ENCODE peak calls at places on chromosomes 13 and 19, in seven cellular contexts. B, N, G, K, O, A and Y are unnamed samples.
A peak's percentile ranks its signal among the peaks of the same experiment; 100 is the strongest.

GRCh38 chr13:113211774-113212173 is 2.4 kb downstream of the CUL4A start:
- DNase-seq in O (no peak), G (no peak), B (no peak), N (no peak), A (no peak), K (no peak), Y (no peak)

GRCh38 chr13:39770514-39770913 is 115.1 kb downstream of the COG6 start:
- DNase-seq in B (no peak), O (no peak), A (no peak), N (no peak), K (no peak), G (no peak), Y (no peak)

GRCh38 chr13:21022694-21023325 is 38.6 kb downstream of the LATS2 start:
- DNase-seq in N (no peak), G (no peak), B (no peak), K (no peak), O (no peak), A (no peak), Y (no peak)

GRCh38 chr19:41223431-41224234 is 4.6 kb downstream of the AXL start:
- DNase-seq in K (peak; percentile 58), G (peak; percentile 58), N (no peak), A (no peak), B (peak; percentile 58), O (peak; percentile 62), Y (peak; percentile 79)

GRCh38 chr19:6161271-6161850 is 25.9 kb downstream of the ACSBG2 start:
- DNase-seq in N (no peak), A (no peak), G (no peak), O (no peak), B (no peak), K (no peak), Y (peak; percentile 7)

GRCh38 chr13:75929074-75929473 is 292.9 kb downstream of the LMO7 start:
- DNase-seq in B (no peak), K (no peak), O (no peak), G (no peak), N (no peak), A (no peak), Y (no peak)

GRCh38 chr13:45074721-45075120 is 45.6 kb upstream of the GTF2F2 start:
- DNase-seq in K (no peak), G (no peak), O (no peak), A (no peak), N (no peak), B (no peak), Y (no peak)

GRCh38 chr13:73754727-73755292 is 379.4 kb downstream of the KLF12 start:
- DNase-seq in K (peak; percentile 76), B (peak; percentile 17), A (peak; percentile 13), G (peak; percentile 17), N (peak; percentile 54), O (peak; percentile 32), Y (peak; percentile 50)

GRCh38 chr19:15641901-15642491 is 1.3 kb downstream of the CYP4F3 start:
- DNase-seq in A (no peak), G (no peak), N (no peak), K (no peak), O (no peak), B (no peak), Y (no peak)

GRCh38 chr13:83546476-83546875 is 335.8 kb downstream of the SLITRK1 start:
- DNase-seq in B (no peak), N (no peak), A (no peak), G (no peak), K (peak; percentile 9), O (no peak), Y (no peak)

GRCh38 chr13:112154301-112155060 is 87.5 kb downstream of the SOX1 start:
- DNase-seq in B (no peak), O (no peak), K (no peak), N (no peak), G (no peak), A (no peak), Y (no peak)

GRCh38 chr19:7152568-7152967 is 83.1 kb downstream of the ZNF557 start:
- DNase-seq in G (no peak), B (no peak), N (no peak), K (no peak), O (no peak), A (no peak), Y (no peak)

GRCh38 chr13:52179925-52180324 is 20.5 kb upstream of the NEK3 start:
- DNase-seq in G (no peak), A (no peak), N (no peak), K (no peak), O (no peak), B (no peak), Y (no peak)

GRCh38 chr13:110300090-110300815 is 6.7 kb downstream of the COL4A1 start:
- DNase-seq in K (no peak), G (no peak), B (no peak), N (no peak), A (no peak), O (no peak), Y (no peak)

GRCh38 chr19:46232029-46232428 is 2.5 kb downstream of the IGFL1 start:
- DNase-seq in O (no peak), K (no peak), A (no peak), N (no peak), B (no peak), G (no peak), Y (no peak)

GRCh38 chr13:49351871-49352270 is 92.0 kb downstream of the CAB39L start:
- DNase-seq in A (no peak), O (no peak), N (no peak), K (no peak), G (no peak), B (no peak), Y (no peak)

GRCh38 chr13:50644081-50644871 is 199.2 kb downstream of the DLEU7 start:
- DNase-seq in O (no peak), B (no peak), A (no peak), G (no peak), N (no peak), K (no peak), Y (no peak)

GRCh38 chr13:46656786-46657185 is 103.8 kb downstream of the LRCH1 start:
- DNase-seq in B (no peak), A (no peak), N (no peak), O (no peak), G (no peak), K (no peak), Y (peak; percentile 67)

GRCh38 chr13:61531383-61532065 is 115.9 kb upstream of the PCDH20 start:
- DNase-seq in N (no peak), K (no peak), G (no peak), B (no peak), O (no peak), A (no peak), Y (no peak)

GRCh38 chr19:10838377-10838776 is 2.4 kb upstream of the TMED1 start:
- DNase-seq in A (no peak), O (no peak), K (no peak), G (no peak), N (no peak), B (no peak), Y (no peak)

GRCh38 chr13:103031332-103031873 is 34.8 kb downstream of the SLC10A2 start:
- DNase-seq in N (no peak), G (no peak), A (no peak), B (no peak), O (no peak), K (no peak), Y (no peak)

GRCh38 chr13:46288570-46289259 is 77.0 kb downstream of the LRRC63 start:
- DNase-seq in K (peak; percentile 59), G (no peak), N (no peak), A (no peak), B (no peak), O (peak; percentile 19), Y (peak; percentile 6)

GRCh38 chr19:41871573-41872383 is 5.3 kb upstream of the CD79A start:
- DNase-seq in O (no peak), B (no peak), G (no peak), A (no peak), N (no peak), K (peak; percentile 6), Y (no peak)

GRCh38 chr19:36257512-36257876 is 42.6 kb downstream of the ZNF146 start:
- DNase-seq in K (no peak), A (peak; percentile 68), N (peak; percentile 33), O (no peak), G (no peak), B (no peak), Y (no peak)

GRCh38 chr19:3868770-3869456 is at the start of gene ZFR2:
- DNase-seq in N (no peak), B (no peak), K (no peak), G (no peak), O (no peak), A (peak; percentile 28), Y (no peak)

GRCh38 chr13:82412749-82413148 is 1469.5 kb downstream of the SLITRK1 start:
- DNase-seq in A (no peak), G (no peak), B (no peak), O (no peak), N (no peak), K (no peak), Y (no peak)